ENCODE peak calls at places on chromosomes 2 and 18, in four cellular contexts. M, G, Z and N are unnamed samples.

GRCh38 chr18:73945130-73945792 is 202.4 kb downstream of the FBXO15 start:
- DNase-seq in M (no peak), G (no peak), Z (no peak), N (no peak)

GRCh38 chr2:37457401-37457901 is 113.0 kb downstream of the QPCT start:
- DNase-seq in M (no peak), G (no peak), Z (no peak), N (peak; percentile 9)

GRCh38 chr2:175786705-175787104 is 215.4 kb downstream of the LNPK start:
- DNase-seq in M (no peak), G (no peak), Z (no peak), N (no peak)

GRCh38 chr18:42412281-42412680 is 457.2 kb downstream of the PIK3C3 start:
- DNase-seq in M (no peak), G (no peak), Z (no peak), N (no peak)

GRCh38 chr18:13446581-13447470 is 228.3 kb downstream of the LDLRAD4 start:
- DNase-seq in M (peak; percentile 51), G (no peak), Z (no peak), N (no peak)

GRCh38 chr2:86706220-86706619 is 13.9 kb upstream of the RMND5A start:
- DNase-seq in M (no peak), G (no peak), Z (no peak), N (no peak)

GRCh38 chr2:71884303-71885042 is 263.2 kb downstream of the CYP26B1 start:
- DNase-seq in M (peak; percentile 31), G (no peak), Z (peak; percentile 34), N (peak; percentile 45)

GRCh38 chr2:197707316-197708213 is 2.4 kb downstream of the MARS2 start:
- DNase-seq in M (no peak), G (peak; percentile 67), Z (peak; percentile 47), N (peak; percentile 62)

GRCh38 chr2:55618649-55619055 is 1.2 kb upstream of the PPP4R3B start:
- DNase-seq in M (peak; percentile 70), G (peak; percentile 65), Z (peak; percentile 64), N (peak; percentile 53)

GRCh38 chr18:45384137-45384998 is 230.9 kb upstream of the SLC14A2 start:
- DNase-seq in M (peak; percentile 55), G (peak; percentile 57), Z (peak; percentile 11), N (no peak)

GRCh38 chr18:63604791-63605567 is 17.8 kb downstream of the SERPINB13 start:
- DNase-seq in M (no peak), G (no peak), Z (no peak), N (peak; percentile 63)

GRCh38 chr2:136281281-136282117 is 163.6 kb upstream of the CXCR4 start:
- DNase-seq in M (peak; percentile 50), G (no peak), Z (no peak), N (no peak)

GRCh38 chr2:105486762-105487141 is 87.9 kb upstream of the FHL2 start:
- DNase-seq in M (no peak), G (no peak), Z (no peak), N (no peak)

GRCh38 chr2:105738658-105739051 is 6.1 kb upstream of the NCK2 start:
- DNase-seq in M (no peak), G (no peak), Z (no peak), N (no peak)

GRCh38 chr18:1848716-1849115 is 722.6 kb downstream of the METTL4 start:
- DNase-seq in M (no peak), G (no peak), Z (no peak), N (no peak)

GRCh38 chr2:66581461-66582363 is 146.8 kb downstream of the MEIS1 start:
- DNase-seq in M (no peak), G (no peak), Z (no peak), N (peak; percentile 34)

GRCh38 chr2:60033325-60033724 is 520.1 kb downstream of the BCL11A start:
- DNase-seq in M (no peak), G (no peak), Z (no peak), N (no peak)

GRCh38 chr2:194319222-194319992 is 1337.6 kb upstream of the SLC39A10 start:
- DNase-seq in M (no peak), G (no peak), Z (no peak), N (no peak)

GRCh38 chr18:25310045-25310444 is 41.9 kb downstream of the ZNF521 start:
- DNase-seq in M (no peak), G (peak; percentile 55), Z (no peak), N (peak; percentile 60)

GRCh38 chr2:38106420-38107182 is 30.6 kb upstream of the CYP1B1 start:
- DNase-seq in M (no peak), G (peak; percentile 57), Z (peak; percentile 55), N (peak; percentile 71)

GRCh38 chr2:169799555-169799954 is 884 bp downstream of the SSB start:
- DNase-seq in M (no peak), G (peak; percentile 43), Z (no peak), N (peak; percentile 23)

GRCh38 chr2:162006326-162006725 is 67.7 kb downstream of the DPP4 start:
- DNase-seq in M (no peak), G (no peak), Z (no peak), N (no peak)

GRCh38 chr2:7748717-7749415 is 831.7 kb downstream of the RNF144A start:
- DNase-seq in M (peak; percentile 81), G (no peak), Z (no peak), N (no peak)

GRCh38 chr2:241094172-241094571 is 7.9 kb downstream of the MTERF4 start:
- DNase-seq in M (no peak), G (no peak), Z (no peak), N (no peak)

GRCh38 chr2:54606393-54606973 is 117.0 kb upstream of the EML6 start:
- DNase-seq in M (no peak), G (no peak), Z (no peak), N (no peak)

GRCh38 chr2:66537001-66537400 is 102.1 kb downstream of the MEIS1 start:
- DNase-seq in M (no peak), G (no peak), Z (no peak), N (no peak)

GRCh38 chr2:225668606-225669266 is 269.2 kb downstream of the NYAP2 start:
- DNase-seq in M (no peak), G (peak; percentile 72), Z (peak; percentile 73), N (peak; percentile 70)

GRCh38 chr18:48622911-48623431 is 84.1 kb downstream of the CTIF start:
- DNase-seq in M (no peak), G (no peak), Z (no peak), N (peak; percentile 3)

GRCh38 chr2:171479154-171479814 is 43.0 kb upstream of the CYBRD1 start:
- DNase-seq in M (no peak), G (no peak), Z (no peak), N (no peak)

GRCh38 chr2:229800997-229801754 is 86.8 kb upstream of the DNER start:
- DNase-seq in M (peak; percentile 81), G (peak; percentile 79), Z (peak; percentile 33), N (peak; percentile 30)